ENCODE peak calls at places on chromosome 21, in eight cellular contexts. D is cardiac muscle cell, X is T follicular helper cell, P is GM12891, Q is RWPE1, E is mesothelial cell of epicardium, W is NCI-H2171, S is right cardiac atrium. I is an unnamed sample.

GRCh38 chr21:41601573-41602371 is 93.8 kb upstream of the TMPRSS2 start:
- DNase-seq in S (no peak), D (no peak), Q (no peak), W (no peak), X (no peak), E (peak), P (no peak), I (no peak)

GRCh38 chr21:15301736-15302135 is 236.9 kb upstream of the NRIP1 start:
- DNase-seq in S (no peak), E (no peak), W (no peak), Q (no peak), P (no peak), X (no peak), D (no peak), I (no peak)

GRCh38 chr21:39387461-39388037 is 38.7 kb upstream of the HMGN1 start:
- DNase-seq in S (peak), D (peak), X (peak), E (peak), P (peak), W (peak), Q (peak), I (peak)

GRCh38 chr21:34736116-34736870 is 67.5 kb downstream of the CLIC6 start:
- DNase-seq in X (no peak), E (no peak), S (no peak), W (no peak), P (no peak), D (no peak), Q (no peak), I (no peak)

GRCh38 chr21:44523567-44524181 is 16.3 kb downstream of the KRTAP10-1 start:
- DNase-seq in D (no peak), W (no peak), Q (no peak), S (no peak), P (no peak), X (no peak), E (no peak), I (no peak)

GRCh38 chr21:34989337-34990151 is 59.6 kb downstream of the RUNX1 start:
- DNase-seq in S (no peak), D (no peak), X (no peak), P (no peak), W (no peak), Q (no peak), E (no peak), I (no peak)

GRCh38 chr21:44347911-44348451 is 5.4 kb upstream of the TRPM2 start:
- DNase-seq in Q (no peak), S (no peak), D (no peak), X (no peak), W (no peak), E (no peak), P (no peak), I (no peak)

GRCh38 chr21:28342229-28342810 is 650.4 kb downstream of the LTN1 start:
- DNase-seq in W (no peak), S (no peak), D (no peak), P (no peak), Q (no peak), E (no peak), X (no peak), I (no peak)

GRCh38 chr21:40680311-40680710 is 166.6 kb downstream of the DSCAM start:
- DNase-seq in P (no peak), W (peak), S (no peak), E (no peak), Q (no peak), X (no peak), D (no peak), I (no peak)

GRCh38 chr21:27149034-27149433 is 182.1 kb upstream of the ADAMTS5 start:
- DNase-seq in S (no peak), P (no peak), X (no peak), E (no peak), D (no peak), W (no peak), Q (no peak), I (no peak)

GRCh38 chr21:42423197-42423675 is 19.5 kb downstream of the UBASH3A start:
- DNase-seq in W (no peak), X (no peak), Q (no peak), D (no peak), S (no peak), E (no peak), P (no peak), I (no peak)

GRCh38 chr21:45972716-45973474 is 8.7 kb upstream of the COL6A1 start:
- DNase-seq in D (no peak), P (no peak), E (peak), S (peak), Q (no peak), X (no peak), W (peak), I (no peak)

GRCh38 chr21:36859744-36860501 is 106.5 kb downstream of the HLCS start:
- DNase-seq in Q (peak), E (no peak), P (no peak), S (peak), X (no peak), D (peak), W (no peak), I (no peak)

GRCh38 chr21:38669186-38669585 is 136.5 kb upstream of the ETS2 start:
- DNase-seq in X (no peak), S (no peak), W (no peak), D (peak), P (no peak), Q (peak), E (no peak), I (no peak)

GRCh38 chr21:35100351-35100771 is 51.3 kb upstream of the RUNX1 start:
- DNase-seq in W (no peak), Q (no peak), E (no peak), S (no peak), P (no peak), X (no peak), D (no peak), I (no peak)

GRCh38 chr21:46622226-46622625 is 13.2 kb upstream of the PRMT2 start:
- DNase-seq in Q (no peak), E (no peak), D (no peak), X (no peak), S (no peak), W (no peak), P (no peak), I (no peak)

GRCh38 chr21:44498965-44499560 is 40.9 kb downstream of the KRTAP10-1 start:
- DNase-seq in W (no peak), P (no peak), S (no peak), Q (no peak), D (no peak), X (no peak), E (no peak), I (no peak)

GRCh38 chr21:42690586-42690985 is 37.2 kb downstream of the PDE9A start:
- DNase-seq in P (no peak), D (no peak), S (no peak), W (no peak), E (no peak), X (no peak), Q (no peak), I (no peak)

GRCh38 chr21:43973634-43973955 is 38.5 kb upstream of the TRAPPC10 start:
- DNase-seq in X (no peak), E (no peak), P (no peak), W (no peak), Q (no peak), S (no peak), D (no peak), I (no peak)

GRCh38 chr21:33839167-33839716 is 76.4 kb downstream of the ATP5PO start:
- DNase-seq in Q (no peak), W (no peak), S (no peak), E (no peak), P (no peak), X (no peak), D (no peak), I (no peak)

GRCh38 chr21:41801256-41801655 is 34.4 kb upstream of the RIPK4 start:
- DNase-seq in E (no peak), S (no peak), X (no peak), P (no peak), W (no peak), D (no peak), Q (no peak), I (no peak)

GRCh38 chr21:28240586-28240985 is 752.1 kb downstream of the LTN1 start:
- DNase-seq in X (no peak), S (no peak), P (no peak), W (no peak), Q (no peak), D (no peak), E (no peak), I (no peak)

GRCh38 chr21:42013901-42014300 is 3.7 kb upstream of the ZBTB21 start:
- DNase-seq in D (no peak), P (no peak), X (no peak), E (no peak), Q (no peak), S (no peak), W (no peak), I (no peak)

GRCh38 chr21:29005696-29006095 is 13.0 kb upstream of the LTN1 start:
- DNase-seq in W (no peak), P (no peak), E (no peak), S (no peak), Q (no peak), D (no peak), X (no peak), I (no peak)

GRCh38 chr21:21076051-21076450 is 77.8 kb downstream of the NCAM2 start:
- DNase-seq in X (no peak), W (no peak), E (no peak), P (no peak), Q (no peak), D (no peak), S (no peak), I (no peak)